ENCODE peak calls at places on chromosomes 12 and 14, in six cellular contexts. M is lower lobe of right lung; O is mammary epithelial cell; X is CD8-positive, alpha-beta T cell; J is colonic mucosa; D is body of pancreas. K is an unnamed sample.

GRCh38 chr14:83975435-83976222 is 1554.3 kb upstream of the FLRT2 start:
- DNase-seq in O (no peak), D (peak), X (no peak), M (no peak), J (peak), K (no peak)

GRCh38 chr14:102930753-102931579 is 8.5 kb downstream of the AMN start:
- DNase-seq in J (peak), O (peak), X (no peak), M (peak), D (no peak), K (peak)

GRCh38 chr14:39469094-39469710 is 37.0 kb upstream of the FBXO33 start:
- DNase-seq in J (no peak), M (no peak), O (no peak), X (no peak), D (no peak), K (no peak)

GRCh38 chr12:94676011-94676709 is 25.8 kb upstream of the TMCC3 start:
- DNase-seq in D (peak), M (peak), X (no peak), J (peak), O (no peak), K (no peak)

GRCh38 chr12:46524778-46525177 is 152.2 kb upstream of the SLC38A2 start:
- DNase-seq in M (peak), X (no peak), J (peak), D (peak), O (no peak), K (peak)

GRCh38 chr12:74259199-74259598 is 278.4 kb upstream of the ATXN7L3B start:
- DNase-seq in O (no peak), D (no peak), J (no peak), X (no peak), M (no peak), K (no peak)

GRCh38 chr12:41103614-41104013 is 84.5 kb upstream of the PDZRN4 start:
- DNase-seq in J (no peak), D (no peak), M (no peak), X (no peak), O (no peak), K (no peak)

GRCh38 chr12:31318870-31319269 is 7.1 kb downstream of the SINHCAF start:
- DNase-seq in O (no peak), D (no peak), J (no peak), M (no peak), X (no peak), K (no peak)

GRCh38 chr14:105340821-105341408 is 26.4 kb downstream of the PACS2 start:
- DNase-seq in X (no peak), M (no peak), J (no peak), O (no peak), D (no peak), K (peak)

GRCh38 chr12:107788690-107789458 is 14.4 kb downstream of the ASCL4 start:
- DNase-seq in D (no peak), J (no peak), X (no peak), M (no peak), O (no peak), K (no peak)

GRCh38 chr14:22536853-22537338 is 52.1 kb downstream of the DAD1 start:
- DNase-seq in O (peak), M (no peak), J (peak), X (peak), D (peak), K (peak)

GRCh38 chr12:120818416-120818815 is 85.7 kb downstream of the SPPL3 start:
- DNase-seq in O (peak), X (no peak), M (no peak), J (no peak), D (no peak), K (no peak)

GRCh38 chr12:120817559-120818330 is 86.4 kb downstream of the SPPL3 start:
- DNase-seq in X (no peak), D (no peak), M (no peak), O (no peak), J (no peak), K (no peak)

GRCh38 chr12:120822832-120823503 is 81.2 kb downstream of the SPPL3 start:
- DNase-seq in J (no peak), O (no peak), M (no peak), X (no peak), D (no peak), K (no peak)

GRCh38 chr12:120821878-120822277 is 82.3 kb downstream of the SPPL3 start:
- DNase-seq in D (no peak), J (no peak), X (no peak), M (no peak), O (no peak), K (no peak)

DNA sequence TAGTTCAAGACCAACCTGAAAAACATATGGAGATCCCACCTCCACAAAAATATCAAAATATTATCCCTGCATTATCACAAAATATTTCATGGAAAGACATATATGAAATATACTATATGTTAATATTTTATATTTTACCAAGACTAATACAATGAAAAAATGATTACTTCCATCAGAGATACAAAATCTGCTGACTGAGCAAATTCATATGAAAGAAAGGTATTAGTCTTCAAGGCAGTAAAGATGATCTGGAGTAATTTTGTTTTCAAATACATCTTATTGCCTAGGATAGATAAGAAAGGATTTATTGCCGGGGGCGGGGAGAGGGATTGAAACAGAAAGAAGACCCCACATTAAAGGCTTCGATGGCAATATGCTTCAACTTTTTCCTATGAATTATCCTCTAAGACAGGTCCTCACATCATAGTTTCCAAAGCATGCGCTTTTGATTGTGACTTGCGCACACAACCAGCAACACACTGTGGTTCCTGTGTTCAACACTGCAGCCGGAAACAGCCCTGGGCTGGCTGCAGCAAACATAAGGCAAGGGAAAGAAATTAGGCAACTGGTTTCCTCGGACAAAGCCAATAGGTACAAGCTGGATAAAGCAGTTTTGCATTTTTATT is 83.2 kb downstream of the SPPL3 start:
- DNase-seq in J (no peak), D (no peak), X (no peak), M (no peak), O (no peak), K (no peak)
- H3K27ac ChIP-seq in J (no peak), D (no peak), X (no peak), M (no peak), O (no peak), K (no peak)

GRCh38 chr12:79546461-79547043 is 144.2 kb downstream of the PAWR start:
- DNase-seq in J (no peak), D (no peak), O (peak), M (no peak), X (no peak), K (no peak)

GRCh38 chr12:79547044-79547734 is 143.6 kb downstream of the PAWR start:
- DNase-seq in D (peak), O (peak), J (peak), M (no peak), X (no peak), K (peak)

GRCh38 chr12:79547735-79548347 is 142.9 kb downstream of the PAWR start:
- DNase-seq in J (peak), M (no peak), O (no peak), D (peak), X (no peak), K (peak)

GRCh38 chr12:79549531-79550271 is 141.1 kb downstream of the PAWR start:
- DNase-seq in J (no peak), M (no peak), O (no peak), X (no peak), D (no peak), K (no peak)

GRCh38 chr12:79548525-79548924 is 142.2 kb downstream of the PAWR start:
- DNase-seq in O (no peak), X (no peak), D (no peak), J (no peak), M (no peak), K (no peak)
- H3K27ac ChIP-seq in O (peak), X (no peak), D (peak), J (no peak), M (peak), K (no peak)

GRCh38 chr12:57118711-57119271 is 7.6 kb upstream of the STAT6 start:
- DNase-seq in D (no peak), O (peak), X (no peak), M (no peak), J (peak), K (no peak)

GRCh38 chr12:57123813-57124212 is 4.5 kb upstream of the LRP1 start:
- DNase-seq in X (no peak), M (no peak), O (no peak), J (no peak), D (no peak), K (no peak)

GRCh38 chr12:57116580-57117281 is 5.6 kb upstream of the STAT6 start:
- DNase-seq in X (no peak), M (no peak), J (no peak), O (no peak), D (no peak), K (no peak)

GRCh38 chr12:57119694-57120093 is 8.5 kb upstream of the STAT6 start:
- DNase-seq in J (no peak), O (no peak), D (no peak), X (no peak), M (no peak), K (no peak)

GRCh38 chr12:57119294-57119693 is 8.1 kb upstream of the STAT6 start:
- DNase-seq in J (no peak), O (no peak), D (no peak), X (no peak), M (no peak), K (no peak)
- H3K27ac ChIP-seq in J (no peak), O (peak), D (no peak), X (no peak), M (peak), K (no peak)

GRCh38 chr14:51825926-51826325 is 34.5 kb upstream of the GNG2 start:
- DNase-seq in O (no peak), M (no peak), J (no peak), D (no peak), X (no peak), K (no peak)
- H3K27ac ChIP-seq in O (no peak), M (no peak), J (no peak), D (no peak), X (no peak), K (no peak)

GRCh38 chr14:95318870-95319311 is 817 bp downstream of the CLMN start:
- DNase-seq in O (no peak), M (peak), X (no peak), D (peak), J (no peak), K (no peak)

GRCh38 chr14:95318399-95318834 is 1.3 kb downstream of the CLMN start:
- DNase-seq in J (peak), O (no peak), X (no peak), D (no peak), M (no peak), K (no peak)

GRCh38 chr14:95317817-95318343 is 1.8 kb downstream of the CLMN start:
- DNase-seq in O (no peak), M (no peak), D (no peak), X (no peak), J (no peak), K (no peak)

GRCh38 chr14:95320076-95320895 is 578 bp upstream of the CLMN start:
- DNase-seq in O (no peak), M (no peak), J (no peak), D (no peak), X (no peak), K (no peak)

DNA sequence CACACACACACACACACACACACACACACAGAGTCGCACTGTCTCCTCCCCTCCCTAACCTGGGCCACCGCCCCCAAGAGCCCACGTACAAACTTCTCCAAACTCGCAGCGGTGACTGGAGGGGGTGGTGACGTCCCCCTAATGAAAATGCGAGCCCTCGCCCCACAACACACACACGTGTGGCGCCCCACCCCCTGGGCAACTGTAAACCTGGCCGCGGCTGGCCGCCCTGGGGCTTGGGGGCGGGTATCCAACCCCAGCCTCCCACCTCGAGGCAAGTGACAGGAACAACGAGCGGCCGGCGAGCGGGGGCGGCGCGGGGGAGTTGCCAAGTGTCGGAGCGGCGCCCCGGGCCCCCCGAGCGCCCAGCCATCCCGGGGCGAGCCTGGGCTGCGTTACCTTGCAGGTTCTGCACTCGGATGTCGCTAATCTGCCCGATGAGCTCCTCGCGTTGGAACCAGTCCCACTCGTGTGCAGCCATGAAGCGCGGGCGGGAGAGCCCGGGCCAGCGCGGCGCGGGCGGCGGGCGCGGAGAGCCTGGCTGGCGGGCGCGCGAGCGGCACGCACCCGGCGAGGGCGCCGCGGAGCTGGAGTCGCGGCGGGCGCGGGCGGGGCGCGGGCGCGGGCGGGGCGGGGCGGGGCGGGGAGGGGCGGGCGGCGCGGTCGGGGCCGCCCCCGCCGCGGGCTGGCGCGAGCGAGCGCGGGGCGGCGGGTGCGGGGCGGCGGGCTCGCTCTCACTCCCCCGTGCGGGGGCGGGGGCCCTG is at the start of gene CLMN:
- DNase-seq in J (peak), O (peak), D (peak), X (peak), M (peak), K (peak)
- H3K27ac ChIP-seq in J (peak), O (peak), D (peak), X (no peak), M (peak), K (no peak)

GRCh38 chr12:69211172-69211571 is 28.2 kb upstream of the CPSF6 start:
- DNase-seq in J (no peak), O (no peak), D (no peak), X (no peak), M (no peak), K (no peak)

GRCh38 chr12:69214169-69214568 is 25.2 kb upstream of the CPSF6 start:
- DNase-seq in D (no peak), X (no peak), J (no peak), O (no peak), M (no peak), K (no peak)

GRCh38 chr12:69210661-69211060 is 28.7 kb upstream of the CPSF6 start:
- DNase-seq in M (no peak), O (no peak), D (no peak), J (no peak), X (no peak), K (no peak)
- H3K27ac ChIP-seq in M (no peak), O (no peak), D (no peak), J (no peak), X (no peak), K (no peak)

GRCh38 chr14:63432228-63432627 is 110.9 kb downstream of the PPP2R5E start:
- DNase-seq in J (no peak), O (no peak), D (no peak), M (no peak), X (no peak), K (no peak)
- H3K27ac ChIP-seq in J (no peak), O (no peak), D (no peak), M (no peak), X (no peak), K (no peak)

DNA sequence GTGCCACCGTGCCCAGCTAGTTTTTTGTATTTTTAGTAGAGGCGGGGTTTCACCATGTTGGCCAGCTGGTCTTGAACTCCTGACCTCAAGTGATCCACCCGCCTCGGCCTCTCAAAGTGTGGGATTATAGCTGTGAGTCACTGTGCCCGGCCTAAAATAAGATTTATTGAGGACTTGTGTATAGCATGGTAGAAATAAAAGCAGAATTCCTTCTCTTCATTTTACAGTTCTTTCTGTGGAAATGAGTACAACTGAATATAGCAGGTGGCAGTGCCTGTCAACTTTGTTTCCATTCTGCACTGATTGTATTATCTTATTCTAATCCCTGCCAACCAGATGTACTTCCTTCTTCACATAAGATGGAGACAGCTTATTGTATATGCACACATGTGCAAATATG is 41.0 kb downstream of the DIP2B start:
- DNase-seq in O (no peak), M (no peak), J (peak), D (no peak), X (no peak), K (peak)
- H3K27ac ChIP-seq in O (no peak), M (no peak), J (peak), D (peak), X (no peak), K (no peak)

DNA sequence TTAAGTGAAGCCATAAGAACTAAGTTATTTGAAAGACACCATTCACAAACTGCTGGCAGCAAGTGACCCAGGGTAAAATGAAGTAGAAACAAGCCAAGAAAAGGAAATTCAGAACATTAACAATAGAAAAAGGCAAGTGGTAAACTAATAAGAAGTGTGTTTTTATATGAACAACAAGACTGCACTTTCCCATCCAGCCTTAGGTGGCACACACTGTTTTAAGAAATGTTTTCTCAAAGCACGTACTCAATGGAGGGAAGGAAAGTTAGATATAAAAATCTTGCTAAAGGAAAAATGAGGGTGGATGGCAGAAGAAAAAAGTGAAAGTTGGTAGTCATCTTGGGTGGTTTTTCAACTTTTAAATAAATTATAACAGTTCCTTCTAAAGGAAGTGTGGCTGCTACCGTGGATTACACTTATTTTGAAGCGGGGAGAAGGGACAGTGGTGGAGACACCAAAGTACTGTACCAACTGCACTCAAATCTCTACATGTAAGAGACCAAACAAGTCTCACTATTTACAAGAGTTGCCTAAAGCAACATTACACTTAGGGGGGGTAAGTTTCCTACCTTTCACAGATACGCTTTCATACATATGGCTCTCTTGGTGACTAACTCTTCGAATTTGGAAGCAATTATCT is 58.8 kb downstream of the SEL1L start:
- DNase-seq in O (no peak), X (no peak), J (no peak), M (no peak), D (no peak), K (no peak)
- H3K27ac ChIP-seq in O (no peak), X (peak), J (peak), M (no peak), D (no peak), K (no peak)

DNA sequence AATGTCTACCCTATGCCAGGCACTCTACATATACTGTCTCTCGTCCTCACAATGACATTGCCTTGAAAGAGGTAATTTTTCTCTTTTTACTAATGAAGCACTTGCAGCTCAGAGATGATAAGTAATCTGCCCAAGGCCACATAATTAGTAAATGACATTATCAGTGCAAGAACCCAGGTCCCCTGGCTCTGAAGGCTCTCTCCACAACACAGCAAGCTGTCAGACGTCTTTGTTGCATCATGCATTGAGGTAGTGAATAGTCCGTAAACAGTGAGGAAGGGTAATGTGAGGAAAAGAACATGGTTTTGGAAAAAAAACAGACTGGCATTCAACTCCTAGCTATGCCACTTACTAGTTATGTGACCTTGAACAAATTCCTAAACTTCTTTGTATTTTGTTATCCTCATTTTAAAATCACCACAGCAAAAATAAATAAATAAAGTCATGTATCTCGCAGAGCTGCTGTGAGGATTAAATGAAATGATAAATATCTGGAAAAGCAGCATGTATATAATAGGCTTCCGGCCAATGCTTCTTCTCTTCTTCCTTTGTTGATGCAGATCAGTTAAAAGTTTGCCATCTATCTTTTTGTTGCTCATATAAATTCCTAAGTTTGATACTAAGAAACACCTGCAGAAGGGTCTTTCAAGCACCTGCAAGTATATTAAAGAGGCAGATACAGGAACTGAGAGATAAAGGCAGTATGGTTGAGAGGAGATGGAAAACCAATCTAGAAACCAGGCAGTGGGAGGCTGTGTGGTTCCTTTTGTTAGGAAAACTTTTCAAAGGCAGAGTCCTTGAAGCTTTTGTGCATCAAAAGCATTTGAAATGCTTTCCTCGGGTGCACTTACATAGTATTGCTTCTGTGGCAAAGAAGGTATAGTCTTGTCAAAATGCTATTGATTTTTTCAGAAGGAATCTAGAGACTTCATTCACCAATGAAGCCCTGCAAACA is 82.8 kb downstream of the BTG1 start:
- DNase-seq in J (no peak), X (no peak), D (no peak), M (no peak), O (no peak), K (no peak)
- H3K27ac ChIP-seq in J (no peak), X (no peak), D (peak), M (no peak), O (no peak), K (no peak)